ENCODE peak calls at places on chromosomes 11 and 22, in four cellular contexts. R, J, P and A are unnamed samples.

GRCh38 chr11:103673773-103674172 is 362.7 kb upstream of the DDI1 start:
- DNase-seq in P (no peak), R (no peak), J (no peak), A (peak)

GRCh38 chr22:49869091-49869830 is 15.6 kb downstream of the ZBED4 start:
- DNase-seq in P (no peak), R (no peak), J (no peak), A (no peak)

GRCh38 chr11:69060806-69061712 is 12.3 kb downstream of the TPCN2 start:
- DNase-seq in P (no peak), R (no peak), J (no peak), A (no peak)

GRCh38 chr11:27524155-27524554 is 17.6 kb upstream of the LIN7C start:
- DNase-seq in J (no peak), P (no peak), R (no peak), A (peak)

GRCh38 chr22:17444204-17444504 is 74.9 kb downstream of the CECR2 start:
- DNase-seq in R (no peak), P (no peak), J (no peak), A (no peak)

GRCh38 chr11:2314525-2315394 is 12.9 kb downstream of the TSPAN32 start:
- DNase-seq in P (peak), R (peak), J (peak), A (peak)

GRCh38 chr11:78101073-78101472 is 21.4 kb upstream of the NDUFC2 start:
- DNase-seq in R (no peak), J (no peak), P (no peak), A (no peak)

GRCh38 chr22:31103111-31103510 is 4.3 kb downstream of the SELENOM start:
- DNase-seq in J (no peak), R (no peak), P (no peak), A (no peak)

GRCh38 chr22:30822216-30823014 is 127.7 kb downstream of the OSBP2 start:
- DNase-seq in P (no peak), R (no peak), J (no peak), A (no peak)

GRCh38 chr11:17410606-17411379 is 22.3 kb upstream of the KCNJ11 start:
- DNase-seq in J (no peak), P (peak), R (no peak), A (no peak)

DNA sequence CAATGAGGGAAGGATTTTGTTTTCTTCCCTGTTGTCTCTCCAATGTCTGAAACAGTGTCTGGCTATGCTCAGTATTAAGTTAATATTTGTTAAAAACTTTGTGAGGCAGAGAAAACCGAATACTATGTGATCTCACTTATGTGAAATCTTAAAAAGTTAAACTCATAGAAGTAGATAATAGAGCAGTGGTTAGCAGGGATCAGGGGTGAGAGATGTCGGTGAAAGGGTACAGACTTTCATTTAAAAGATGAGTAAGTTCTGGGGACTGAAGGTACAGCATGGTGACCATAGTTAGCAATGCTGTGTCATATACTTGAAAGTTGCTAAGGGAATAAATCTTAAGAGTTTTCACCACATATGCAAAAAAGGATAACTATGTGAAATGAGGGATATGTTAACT is 244.6 kb downstream of the AASDHPPT start:
- DNase-seq in P (no peak), R (no peak), J (no peak), A (no peak)
- TF ChIP-seq CTCF in P (no peak), R (no peak), J (no peak), A (no peak)

GRCh38 chr11:61955031-61955415 is 4.9 kb downstream of the BEST1 start:
- DNase-seq in J (peak), R (no peak), P (peak), A (peak)

GRCh38 chr11:61954106-61955030 is 4.2 kb downstream of the BEST1 start:
- DNase-seq in J (no peak), P (no peak), R (no peak), A (no peak)

GRCh38 chr11:61956191-61957027 is 6.3 kb downstream of the BEST1 start:
- DNase-seq in J (no peak), R (no peak), P (no peak), A (no peak)

GRCh38 chr11:61957028-61957770 is 7.0 kb downstream of the BEST1 start:
- DNase-seq in J (no peak), P (no peak), R (no peak), A (no peak)

DNA sequence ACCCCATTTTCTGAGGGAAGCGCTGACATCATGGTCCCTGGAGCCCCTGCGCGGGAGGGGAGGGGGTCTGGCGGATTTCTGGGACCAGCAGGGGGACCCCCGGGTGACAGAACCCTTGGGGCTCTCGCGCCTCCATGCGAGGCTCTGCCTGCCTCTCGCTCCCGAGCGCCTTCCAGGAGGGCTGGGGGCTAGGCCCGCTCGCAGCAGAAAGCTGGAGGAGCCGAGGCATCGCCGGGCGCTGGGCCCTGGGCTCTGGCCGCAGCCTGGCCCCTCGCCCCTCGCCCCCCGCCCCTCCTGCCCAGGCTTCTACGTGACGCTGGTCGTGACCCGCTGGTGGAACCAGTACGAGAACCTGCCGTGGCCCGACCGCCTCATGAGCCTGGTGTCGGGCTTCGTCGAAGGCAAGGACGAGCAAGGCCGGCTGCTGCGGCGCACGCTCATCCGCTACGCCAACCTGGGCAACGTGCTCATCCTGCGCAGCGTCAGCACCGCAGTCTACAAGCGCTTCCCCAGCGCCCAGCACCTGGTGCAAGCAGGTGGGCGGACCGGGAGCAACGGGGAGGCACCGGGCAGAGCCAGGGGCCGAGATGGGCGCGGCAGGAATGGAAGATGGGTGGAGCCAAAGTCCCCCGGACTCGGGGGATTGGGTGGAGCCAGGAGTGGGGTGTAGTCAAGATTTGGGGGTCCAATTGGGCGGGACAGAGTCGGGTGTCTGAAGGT is 5.4 kb downstream of the BEST1 start:
- DNase-seq in P (peak), J (no peak), R (peak), A (no peak)
- H3K4me3 ChIP-seq in P (peak), J (peak), R (peak), A (peak)

GRCh38 chr11:64644348-64645242 is 53.6 kb downstream of the SLC22A12 start:
- DNase-seq in P (no peak), R (no peak), J (no peak), A (no peak)
- TF ChIP-seq CTCF in P (no peak), R (no peak), J (no peak), A (no peak)

DNA sequence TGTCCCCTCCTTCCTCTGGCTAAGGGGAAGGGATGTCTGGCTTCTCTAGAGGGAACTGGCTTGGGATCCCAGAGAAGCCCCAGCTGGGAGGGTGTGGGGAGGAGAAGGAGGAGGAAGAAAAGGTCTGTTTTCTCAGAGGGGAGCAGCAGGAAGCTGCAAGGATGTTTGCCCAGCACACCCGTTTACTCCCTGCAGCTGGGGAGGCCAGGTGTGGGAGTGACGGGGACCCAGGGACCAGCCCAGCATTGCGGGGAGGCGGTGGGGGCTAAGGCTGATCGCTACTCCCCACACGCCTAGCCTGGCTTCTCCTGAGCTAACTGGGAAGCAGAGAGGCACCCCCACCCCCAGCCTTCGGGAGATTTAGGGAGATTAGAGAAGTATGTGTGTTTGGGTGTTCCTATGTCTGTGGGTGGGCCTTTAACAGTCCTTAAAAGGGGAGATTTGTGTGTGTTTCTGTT is 3.9 kb downstream of the CREB3L1 start:
- DNase-seq in P (peak), J (no peak), R (no peak), A (peak)
- H3K4me3 ChIP-seq in P (peak), J (no peak), R (peak), A (peak)

DNA sequence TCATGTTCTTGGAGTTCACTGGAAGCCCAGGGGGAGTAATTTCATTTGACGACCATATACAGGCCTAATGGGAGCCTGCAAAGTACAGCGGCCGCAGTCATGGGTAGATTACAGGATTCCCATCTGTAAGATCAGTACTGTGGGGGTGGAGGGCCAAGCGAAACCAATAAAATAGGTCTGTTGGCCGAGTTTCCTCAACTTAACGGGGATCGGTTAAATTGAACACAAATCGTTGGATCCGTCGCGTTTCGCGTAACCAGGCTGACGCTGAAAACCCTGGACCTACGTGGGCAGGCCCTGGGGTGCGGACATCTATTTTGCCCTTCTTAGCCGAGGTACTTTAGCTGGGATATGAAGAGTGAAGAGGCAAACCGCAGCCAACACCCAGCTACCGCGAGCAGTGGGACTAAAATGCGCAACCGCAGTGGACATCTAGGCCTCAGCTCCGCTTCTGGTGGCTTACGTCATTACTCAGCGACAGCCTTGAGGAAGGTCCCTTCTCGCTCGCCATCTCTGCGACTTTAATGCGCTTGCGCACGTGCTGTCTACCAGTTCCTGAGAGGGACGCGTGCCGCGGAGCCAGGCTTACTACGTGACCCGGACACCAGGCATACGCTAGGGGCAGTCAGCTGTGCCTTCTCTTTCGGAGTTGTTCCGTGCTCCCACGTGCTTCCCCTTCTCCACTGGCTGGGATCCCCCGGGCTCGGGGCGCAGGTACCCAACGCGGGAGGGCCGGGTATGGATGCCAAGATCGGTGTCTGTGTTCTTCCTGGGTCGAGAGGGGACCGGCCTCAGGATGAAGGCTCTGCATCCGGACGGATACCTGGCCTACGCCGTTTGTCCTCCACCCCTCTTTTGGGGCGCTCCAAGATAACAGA is at the start of gene NAT10:
- DNase-seq in J (peak), R (peak), P (peak), A (peak)
- TF ChIP-seq CTCF in J (peak), R (no peak), P (no peak), A (no peak)

DNA sequence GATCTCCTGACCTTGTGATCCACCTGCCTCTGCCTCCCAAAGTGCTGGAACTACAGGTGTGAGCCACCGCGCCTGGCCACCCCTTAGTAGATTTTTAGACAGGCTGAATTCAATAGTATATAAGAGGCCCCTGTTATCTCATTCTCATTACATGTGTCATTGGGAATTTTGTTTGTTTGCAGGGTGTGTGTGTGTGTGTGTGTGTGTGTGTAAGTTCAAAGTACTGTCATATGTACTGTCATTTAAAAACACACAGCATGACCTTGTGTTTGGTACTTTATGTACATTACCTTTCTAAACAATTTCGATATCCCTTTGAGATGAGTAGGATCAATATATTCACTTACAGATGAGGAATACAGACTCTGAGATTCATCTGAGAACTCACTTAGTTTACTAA is 118.7 kb upstream of the TTC12 start:
- DNase-seq in J (no peak), R (no peak), P (no peak), A (no peak)
- H3K4me3 ChIP-seq in J (no peak), R (no peak), P (no peak), A (no peak)

GRCh38 chr11:44315947-44316387 is 6.0 kb upstream of the ALX4 start:
- DNase-seq in R (no peak), J (no peak), P (no peak), A (peak)

GRCh38 chr11:44314733-44315132 is 4.8 kb upstream of the ALX4 start:
- DNase-seq in P (no peak), J (no peak), R (no peak), A (no peak)

GRCh38 chr11:44318369-44318768 is 8.4 kb upstream of the ALX4 start:
- DNase-seq in R (no peak), P (no peak), J (no peak), A (no peak)

GRCh38 chr11:44319170-44319551 is 9.2 kb upstream of the ALX4 start:
- DNase-seq in R (no peak), P (no peak), J (no peak), A (no peak)

DNA sequence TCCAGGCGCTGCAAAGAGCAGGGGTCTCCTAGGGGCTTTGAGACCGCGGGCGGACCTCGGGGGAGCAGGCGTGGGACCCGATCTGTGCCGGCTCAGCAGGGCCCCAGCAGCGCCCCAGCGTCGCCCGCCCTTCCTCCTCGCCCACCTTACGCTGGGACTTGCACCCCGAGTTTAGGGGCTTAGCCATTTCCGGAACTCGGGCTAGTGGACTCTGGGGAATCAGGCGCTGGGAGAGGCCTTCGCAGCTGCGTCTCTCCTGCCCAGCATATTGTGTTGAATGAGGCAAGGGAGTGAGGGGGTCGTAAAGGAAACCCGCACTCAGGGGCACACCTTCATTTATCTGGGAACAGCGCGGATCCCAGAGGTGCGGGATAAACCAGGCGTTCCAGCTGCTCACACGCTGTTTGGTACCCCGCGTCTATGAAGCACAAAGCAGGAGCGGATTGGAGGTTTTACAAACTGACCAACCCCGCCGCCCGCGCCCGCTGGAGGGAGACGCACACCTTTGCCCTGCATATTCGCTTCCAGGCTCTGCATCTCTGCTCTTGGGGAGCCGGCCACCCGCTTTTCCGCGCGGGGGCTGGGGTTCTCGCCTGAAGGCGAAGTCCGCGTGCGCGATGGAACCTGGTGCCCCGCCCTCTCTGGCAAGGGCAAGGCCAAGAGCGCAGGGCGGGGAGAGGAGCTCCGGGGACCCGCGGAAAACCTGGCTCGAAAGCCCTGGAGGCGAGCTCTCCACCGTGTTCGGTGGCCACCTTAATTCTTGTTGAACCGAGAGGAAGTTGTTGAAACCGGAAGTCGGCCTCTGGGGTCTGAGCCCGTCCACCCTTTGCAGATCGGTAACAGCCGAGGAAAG is 6.7 kb upstream of the ALX4 start:
- DNase-seq in J (no peak), R (no peak), P (no peak), A (no peak)
- TF ChIP-seq CTCF in J (no peak), R (no peak), P (no peak), A (no peak)

GRCh38 chr11:76787271-76787670 is 4.1 kb downstream of the TSKU start:
- DNase-seq in R (no peak), P (no peak), J (no peak), A (no peak)

GRCh38 chr11:76783294-76783900 is at the start of gene TSKU:
- DNase-seq in J (no peak), P (peak), R (peak), A (no peak)

GRCh38 chr11:76783901-76784813 is 1.0 kb downstream of the TSKU start:
- DNase-seq in P (peak), R (peak), J (peak), A (peak)

GRCh38 chr11:76786053-76787014 is 3.2 kb downstream of the TSKU start:
- DNase-seq in R (no peak), J (no peak), P (no peak), A (no peak)

GRCh38 chr11:76785513-76785912 is 2.4 kb downstream of the TSKU start:
- DNase-seq in R (no peak), P (peak), J (no peak), A (no peak)
- H3K4me3 ChIP-seq in R (no peak), P (no peak), J (peak), A (no peak)